ENCODE peak calls at places on chromosomes 5 and 9, in seven cellular contexts. One of them, this sample, is unnamed.

GRCh38 chr5:60084226-60084625 is 190.7 kb upstream of the PDE4D start:
- DNase-seq in K562: no peak
- DNase-seq in astrocyte of the cerebellum: no peak
- DNase-seq in GM13976: no peak
- DNase-seq in nephron progenitor cell: no peak
- DNase-seq in brain microvascular endothelial cell: no peak
- DNase-seq in heart left ventricle: no peak
- DNase-seq in this sample: no peak

GRCh38 chr9:130215341-130216119 is 43.3 kb downstream of the NCS1 start:
- DNase-seq in K562: no peak
- DNase-seq in astrocyte of the cerebellum: no peak
- DNase-seq in GM13976: no peak
- DNase-seq in nephron progenitor cell: no peak
- DNase-seq in brain microvascular endothelial cell: peak
- DNase-seq in heart left ventricle: no peak
- DNase-seq in this sample: no peak

GRCh38 chr5:171720086-171720485 is 65.5 kb upstream of the SMIM23 start:
- DNase-seq in K562: no peak
- DNase-seq in astrocyte of the cerebellum: no peak
- DNase-seq in GM13976: no peak
- DNase-seq in nephron progenitor cell: no peak
- DNase-seq in brain microvascular endothelial cell: no peak
- DNase-seq in heart left ventricle: no peak
- DNase-seq in this sample: no peak

GRCh38 chr9:91817493-91818225 is 132.4 kb downstream of the ROR2 start:
- DNase-seq in K562: no peak
- DNase-seq in astrocyte of the cerebellum: peak
- DNase-seq in GM13976: no peak
- DNase-seq in nephron progenitor cell: peak
- DNase-seq in brain microvascular endothelial cell: peak
- DNase-seq in heart left ventricle: no peak
- DNase-seq in this sample: no peak

GRCh38 chr9:977361-978116 is 1.1 kb downstream of the DMRT3 start:
- DNase-seq in K562: no peak
- DNase-seq in astrocyte of the cerebellum: no peak
- DNase-seq in GM13976: no peak
- DNase-seq in nephron progenitor cell: no peak
- DNase-seq in brain microvascular endothelial cell: no peak
- DNase-seq in heart left ventricle: no peak
- DNase-seq in this sample: no peak

GRCh38 chr5:143527808-143528207 is 124.3 kb upstream of the NR3C1 start:
- DNase-seq in K562: no peak
- DNase-seq in astrocyte of the cerebellum: peak
- DNase-seq in GM13976: no peak
- DNase-seq in nephron progenitor cell: no peak
- DNase-seq in brain microvascular endothelial cell: peak
- DNase-seq in heart left ventricle: no peak
- DNase-seq in this sample: no peak

GRCh38 chr9:90770339-90770738 is 31.3 kb upstream of the SYK start:
- DNase-seq in K562: no peak
- DNase-seq in astrocyte of the cerebellum: no peak
- DNase-seq in GM13976: peak
- DNase-seq in nephron progenitor cell: no peak
- DNase-seq in brain microvascular endothelial cell: no peak
- DNase-seq in heart left ventricle: no peak
- DNase-seq in this sample: peak

GRCh38 chr5:139088024-139088423 is 110.1 kb downstream of the SIL1 start:
- DNase-seq in K562: no peak
- DNase-seq in astrocyte of the cerebellum: no peak
- DNase-seq in GM13976: no peak
- DNase-seq in nephron progenitor cell: no peak
- DNase-seq in brain microvascular endothelial cell: no peak
- DNase-seq in heart left ventricle: no peak
- DNase-seq in this sample: no peak

GRCh38 chr5:124057161-124057814 is 545.3 kb downstream of the CSNK1G3 start:
- DNase-seq in K562: no peak
- DNase-seq in astrocyte of the cerebellum: no peak
- DNase-seq in GM13976: no peak
- DNase-seq in nephron progenitor cell: peak
- DNase-seq in brain microvascular endothelial cell: no peak
- DNase-seq in heart left ventricle: peak
- DNase-seq in this sample: no peak

GRCh38 chr9:97525451-97525850 is 24.0 kb downstream of the TMOD1 start:
- DNase-seq in K562: no peak
- DNase-seq in astrocyte of the cerebellum: no peak
- DNase-seq in GM13976: no peak
- DNase-seq in nephron progenitor cell: no peak
- DNase-seq in brain microvascular endothelial cell: no peak
- DNase-seq in heart left ventricle: no peak
- DNase-seq in this sample: no peak

GRCh38 chr9:115204827-115205506 is 87.0 kb upstream of the TNC start:
- DNase-seq in K562: no peak
- DNase-seq in astrocyte of the cerebellum: peak
- DNase-seq in GM13976: peak
- DNase-seq in nephron progenitor cell: no peak
- DNase-seq in brain microvascular endothelial cell: peak
- DNase-seq in heart left ventricle: no peak
- DNase-seq in this sample: peak

GRCh38 chr9:127873886-127874285 is 3.6 kb downstream of the AK1 start:
- DNase-seq in K562: no peak
- DNase-seq in astrocyte of the cerebellum: peak
- DNase-seq in GM13976: no peak
- DNase-seq in nephron progenitor cell: no peak
- DNase-seq in brain microvascular endothelial cell: no peak
- DNase-seq in heart left ventricle: peak
- DNase-seq in this sample: no peak

GRCh38 chr5:14165375-14166091 is 22.4 kb downstream of the TRIO start:
- DNase-seq in K562: no peak
- DNase-seq in astrocyte of the cerebellum: peak
- DNase-seq in GM13976: no peak
- DNase-seq in nephron progenitor cell: no peak
- DNase-seq in brain microvascular endothelial cell: peak
- DNase-seq in heart left ventricle: no peak
- DNase-seq in this sample: no peak

GRCh38 chr5:134122530-134122929 is 8.0 kb downstream of the TCF7 start:
- DNase-seq in K562: no peak
- DNase-seq in astrocyte of the cerebellum: no peak
- DNase-seq in GM13976: no peak
- DNase-seq in nephron progenitor cell: no peak
- DNase-seq in brain microvascular endothelial cell: no peak
- DNase-seq in heart left ventricle: no peak
- DNase-seq in this sample: no peak

GRCh38 chr5:149151717-149152116 is 10.4 kb downstream of the ABLIM3 start:
- DNase-seq in K562: no peak
- DNase-seq in astrocyte of the cerebellum: no peak
- DNase-seq in GM13976: no peak
- DNase-seq in nephron progenitor cell: no peak
- DNase-seq in brain microvascular endothelial cell: no peak
- DNase-seq in heart left ventricle: no peak
- DNase-seq in this sample: no peak
- TF ChIP-seq CTCF in K562: peak
- TF ChIP-seq CTCF in astrocyte of the cerebellum: peak
- TF ChIP-seq CTCF in GM13976: no peak
- TF ChIP-seq CTCF in nephron progenitor cell: no peak
- TF ChIP-seq CTCF in brain microvascular endothelial cell: peak
- TF ChIP-seq CTCF in heart left ventricle: no peak
- TF ChIP-seq CTCF in this sample: no peak

DNA sequence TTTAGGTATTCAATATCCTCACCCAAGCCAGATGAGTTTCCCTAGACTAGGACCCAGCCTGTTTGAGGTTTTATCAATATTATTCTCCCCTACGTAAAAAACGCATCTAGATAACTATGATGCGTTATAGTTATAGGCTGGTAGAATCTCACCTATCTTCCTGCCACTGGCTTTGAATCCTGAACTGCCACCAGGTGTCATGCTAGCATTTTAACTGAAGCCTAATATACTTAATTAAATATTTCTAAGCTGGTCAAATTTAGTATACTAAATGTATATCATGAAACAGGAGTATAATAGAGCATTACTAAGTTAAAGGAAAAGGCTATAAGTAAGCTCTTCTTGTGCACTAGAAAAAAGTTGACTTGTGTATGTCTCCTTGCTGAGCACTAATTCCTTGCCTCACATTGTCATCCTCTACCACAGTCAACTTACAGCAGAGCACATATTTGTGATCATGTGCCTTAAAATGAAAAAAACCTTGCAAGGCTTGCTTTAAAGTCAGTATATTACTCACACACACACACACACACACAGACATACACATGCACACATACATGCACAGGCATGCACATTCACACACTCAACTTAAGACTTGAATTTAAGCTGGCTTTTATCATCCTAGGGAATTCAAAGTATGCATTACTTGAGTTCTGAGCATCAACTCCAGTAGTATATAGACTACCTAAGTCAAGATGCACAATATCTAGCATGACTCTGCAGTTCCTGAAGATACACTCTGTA is 303.4 kb downstream of the ADGRV1 start:
- DNase-seq in K562: no peak
- DNase-seq in astrocyte of the cerebellum: no peak
- DNase-seq in GM13976: no peak
- DNase-seq in nephron progenitor cell: no peak
- DNase-seq in brain microvascular endothelial cell: no peak
- DNase-seq in heart left ventricle: no peak
- DNase-seq in this sample: no peak
- TF ChIP-seq CTCF in K562: no peak
- TF ChIP-seq CTCF in astrocyte of the cerebellum: no peak
- TF ChIP-seq CTCF in GM13976: no peak
- TF ChIP-seq CTCF in nephron progenitor cell: no peak
- TF ChIP-seq CTCF in brain microvascular endothelial cell: peak
- TF ChIP-seq CTCF in heart left ventricle: no peak
- TF ChIP-seq CTCF in this sample: no peak

DNA sequence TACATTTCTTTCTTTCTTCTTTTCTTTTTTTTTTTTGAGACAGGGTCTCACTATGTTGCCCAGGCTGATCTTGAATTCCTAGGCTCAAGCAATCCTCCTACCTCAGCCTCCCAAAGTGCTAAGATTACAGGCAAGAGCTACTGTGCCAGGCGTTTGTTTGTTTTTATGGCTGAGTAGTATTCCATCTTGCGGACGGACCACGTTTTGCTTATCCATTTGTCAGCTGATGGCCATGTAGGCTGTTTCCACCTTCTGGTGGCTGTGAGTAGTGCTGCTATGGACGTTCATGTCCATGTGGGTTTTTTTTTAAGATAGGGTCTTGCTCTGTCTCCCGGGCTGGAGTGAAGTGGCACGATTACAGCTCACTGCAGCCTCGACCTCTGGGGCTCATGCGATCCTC is 2.5 kb downstream of the DOK3 start:
- DNase-seq in K562: peak
- DNase-seq in astrocyte of the cerebellum: no peak
- DNase-seq in GM13976: no peak
- DNase-seq in nephron progenitor cell: no peak
- DNase-seq in brain microvascular endothelial cell: peak
- DNase-seq in heart left ventricle: no peak
- DNase-seq in this sample: no peak
- TF ChIP-seq CTCF in K562: peak
- TF ChIP-seq CTCF in astrocyte of the cerebellum: peak
- TF ChIP-seq CTCF in GM13976: no peak
- TF ChIP-seq CTCF in nephron progenitor cell: no peak
- TF ChIP-seq CTCF in brain microvascular endothelial cell: peak
- TF ChIP-seq CTCF in heart left ventricle: no peak
- TF ChIP-seq CTCF in this sample: peak

DNA sequence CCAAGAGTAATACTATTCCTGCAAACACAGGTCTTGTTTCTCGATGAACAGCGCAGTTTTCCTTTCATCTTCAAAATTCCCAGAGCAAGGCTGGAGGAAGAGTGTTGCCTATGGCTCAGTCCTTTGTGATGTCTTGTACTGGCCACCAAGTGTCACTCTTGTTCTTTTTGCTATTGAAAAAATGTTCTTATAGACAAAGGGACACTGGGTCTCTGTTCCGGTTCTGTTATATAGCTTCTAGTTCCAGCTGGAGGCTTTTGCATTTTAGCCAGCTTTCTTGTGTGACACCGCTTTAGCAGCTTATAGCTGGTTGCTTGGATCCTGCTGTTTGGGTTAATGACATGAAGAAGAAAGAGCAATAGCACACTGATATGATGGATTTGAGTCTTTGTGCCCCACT is 343.7 kb upstream of the KCNN2 start:
- DNase-seq in K562: no peak
- DNase-seq in astrocyte of the cerebellum: no peak
- DNase-seq in GM13976: no peak
- DNase-seq in nephron progenitor cell: no peak
- DNase-seq in brain microvascular endothelial cell: no peak
- DNase-seq in heart left ventricle: no peak
- DNase-seq in this sample: no peak
- TF ChIP-seq CTCF in K562: no peak
- TF ChIP-seq CTCF in astrocyte of the cerebellum: no peak
- TF ChIP-seq CTCF in GM13976: no peak
- TF ChIP-seq CTCF in nephron progenitor cell: peak
- TF ChIP-seq CTCF in brain microvascular endothelial cell: no peak
- TF ChIP-seq CTCF in heart left ventricle: peak
- TF ChIP-seq CTCF in this sample: no peak

DNA sequence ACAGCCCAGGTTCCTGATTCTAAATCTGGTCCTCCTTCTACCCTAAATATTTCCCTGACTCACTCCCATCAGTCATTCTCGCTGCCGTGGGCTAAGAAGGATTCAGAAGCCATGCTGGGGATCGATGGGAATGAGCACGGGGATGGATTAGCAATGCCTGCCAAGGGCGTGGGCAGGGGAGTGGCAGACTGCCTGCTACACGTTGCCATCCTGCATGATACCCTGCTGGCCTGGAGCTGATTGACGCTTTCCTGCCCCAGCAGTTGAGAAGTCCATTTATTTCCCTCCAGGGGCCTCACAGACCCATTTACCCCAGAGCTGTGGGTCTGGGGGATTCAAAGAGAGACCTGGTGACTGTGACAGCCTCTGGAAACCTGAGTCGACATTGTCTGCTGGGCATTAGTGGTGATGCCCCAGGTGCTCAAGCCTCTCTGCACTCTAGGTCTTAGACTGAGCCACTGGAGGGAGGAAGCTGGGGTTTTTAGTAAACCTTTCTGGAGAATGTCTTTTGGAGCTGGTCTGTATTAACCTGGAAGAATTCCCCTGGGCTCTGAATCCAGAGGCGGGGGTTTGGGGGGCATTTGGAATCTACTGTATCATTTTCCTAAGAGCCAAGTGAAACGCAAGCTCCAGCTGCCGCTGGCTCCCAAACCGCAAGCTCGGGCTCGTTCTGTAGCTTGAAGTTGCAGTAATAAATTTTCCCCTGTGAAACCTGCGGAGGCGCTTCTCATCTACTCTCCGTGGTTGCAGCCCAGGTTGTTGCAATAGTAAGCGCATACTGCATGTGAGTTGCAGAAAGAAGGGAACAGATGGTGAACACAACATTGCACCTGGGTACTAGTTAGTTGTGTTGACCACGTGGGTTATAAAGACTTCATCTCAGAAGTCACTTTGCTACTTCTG is 76.3 kb upstream of the RAPGEF1 start:
- DNase-seq in K562: no peak
- DNase-seq in astrocyte of the cerebellum: no peak
- DNase-seq in GM13976: no peak
- DNase-seq in nephron progenitor cell: no peak
- DNase-seq in brain microvascular endothelial cell: no peak
- DNase-seq in heart left ventricle: no peak
- DNase-seq in this sample: no peak
- TF ChIP-seq CTCF in K562: no peak
- TF ChIP-seq CTCF in astrocyte of the cerebellum: no peak
- TF ChIP-seq CTCF in GM13976: no peak
- TF ChIP-seq CTCF in nephron progenitor cell: no peak
- TF ChIP-seq CTCF in brain microvascular endothelial cell: no peak
- TF ChIP-seq CTCF in heart left ventricle: no peak
- TF ChIP-seq CTCF in this sample: no peak

GRCh38 chr5:1514027-1514818 is 9.5 kb downstream of the LPCAT1 start:
- DNase-seq in K562: no peak
- DNase-seq in astrocyte of the cerebellum: no peak
- DNase-seq in GM13976: no peak
- DNase-seq in nephron progenitor cell: no peak
- DNase-seq in brain microvascular endothelial cell: no peak
- DNase-seq in heart left ventricle: no peak
- DNase-seq in this sample: no peak
- TF ChIP-seq CTCF in K562: no peak
- TF ChIP-seq CTCF in astrocyte of the cerebellum: no peak
- TF ChIP-seq CTCF in GM13976: no peak
- TF ChIP-seq CTCF in nephron progenitor cell: no peak
- TF ChIP-seq CTCF in brain microvascular endothelial cell: no peak
- TF ChIP-seq CTCF in heart left ventricle: no peak
- TF ChIP-seq CTCF in this sample: no peak

This sample was measured in GM13977.